ENCODE peak calls at places on chromosomes 12 and 14, in four cellular contexts. W is naive thymus-derived CD4-positive, alpha-beta T cell; K is NCI-H1092 treated with DMSO at 0.1 percent for 48 hours; A is sigmoid colon. V is an unnamed sample.

GRCh38 chr14:90467501-90467900 is 70.7 kb downstream of the CALM1 start:
- DNase-seq in W (no peak), K (no peak), A (no peak), V (no peak)

GRCh38 chr12:26428420-26428819 is 233.0 kb downstream of the SSPN start:
- DNase-seq in W (no peak), K (no peak), A (no peak), V (no peak)

GRCh38 chr14:31164115-31164514 is 43.5 kb downstream of the HECTD1 start:
- DNase-seq in W (no peak), K (no peak), A (no peak), V (no peak)

GRCh38 chr14:23929822-23930294 is 23.7 kb upstream of the DHRS4 start:
- DNase-seq in W (peak), K (peak), A (peak), V (no peak)

GRCh38 chr12:106918746-106919145 is 37.0 kb upstream of the TMEM263 start:
- DNase-seq in W (no peak), K (peak), A (no peak), V (no peak)

GRCh38 chr12:122884860-122885259 is 11.1 kb downstream of the VPS37B start:
- DNase-seq in W (no peak), K (no peak), A (no peak), V (no peak)

GRCh38 chr12:27988594-27989233 is 16.2 kb upstream of the PTHLH start:
- DNase-seq in W (no peak), K (no peak), A (no peak), V (no peak)

GRCh38 chr14:103391048-103391447 is 5.8 kb downstream of the MARK3 start:
- DNase-seq in W (peak), K (peak), A (no peak), V (no peak)

GRCh38 chr12:89529738-89530137 is 3.9 kb upstream of the POC1B start:
- DNase-seq in W (peak), K (peak), A (no peak), V (no peak)

GRCh38 chr12:122981587-122982493 is 1.4 kb downstream of the ARL6IP4 start:
- DNase-seq in W (no peak), K (no peak), A (no peak), V (no peak)

GRCh38 chr14:104604461-104605449 is at the start of gene TMEM179:
- DNase-seq in W (no peak), K (peak), A (peak), V (no peak)

GRCh38 chr12:127125607-127126259 is 1141.2 kb upstream of the TMEM132C start:
- DNase-seq in W (no peak), K (no peak), A (no peak), V (no peak)

GRCh38 chr12:64826234-64826633 is 1.8 kb downstream of the TBC1D30 start:
- DNase-seq in W (peak), K (peak), A (no peak), V (no peak)

GRCh38 chr12:103858953-103859601 is 18.0 kb upstream of the NT5DC3 start:
- DNase-seq in W (no peak), K (no peak), A (peak), V (no peak)

GRCh38 chr12:32235251-32235650 is 128.6 kb downstream of the BICD1 start:
- DNase-seq in W (no peak), K (no peak), A (no peak), V (no peak)

V was measured in mesenteric fat pad.